ENCODE peak calls at places on chromosomes 7 and 10, in ten cellular contexts. One of them, this sample, is unnamed.

GRCh38 chr10:22716943-22717342 is 2.6 kb upstream of the PIP4K2A start:
- DNase-seq in NB4: no peak
- DNase-seq in transverse colon: no peak
- DNase-seq in OCI-LY7: no peak
- DNase-seq in colonic mucosa: no peak
- DNase-seq in Karpas-422: no peak
- DNase-seq in CD8-positive, alpha-beta T cell: no peak
- DNase-seq in fibroblast of the aortic adventitia: no peak
- DNase-seq in cardiac fibroblast: no peak
- DNase-seq in HCT116: no peak
- DNase-seq in this sample: no peak

GRCh38 chr7:47915066-47915976 is 32.9 kb downstream of the PKD1L1 start:
- DNase-seq in NB4: no peak
- DNase-seq in transverse colon: no peak
- DNase-seq in OCI-LY7: no peak
- DNase-seq in colonic mucosa: no peak
- DNase-seq in Karpas-422: no peak
- DNase-seq in CD8-positive, alpha-beta T cell: no peak
- DNase-seq in fibroblast of the aortic adventitia: peak
- DNase-seq in cardiac fibroblast: peak
- DNase-seq in HCT116: no peak
- DNase-seq in this sample: no peak

GRCh38 chr10:46560381-46560780 is 3.9 kb upstream of the GPRIN2 start:
- DNase-seq in NB4: no peak
- DNase-seq in transverse colon: peak
- DNase-seq in OCI-LY7: no peak
- DNase-seq in colonic mucosa: no peak
- DNase-seq in Karpas-422: no peak
- DNase-seq in CD8-positive, alpha-beta T cell: peak
- DNase-seq in fibroblast of the aortic adventitia: no peak
- DNase-seq in cardiac fibroblast: no peak
- DNase-seq in HCT116: no peak
- DNase-seq in this sample: no peak

GRCh38 chr7:157824819-157825121 is 488.0 kb downstream of the DNAJB6 start:
- DNase-seq in NB4: no peak
- DNase-seq in transverse colon: no peak
- DNase-seq in OCI-LY7: no peak
- DNase-seq in colonic mucosa: no peak
- DNase-seq in Karpas-422: no peak
- DNase-seq in CD8-positive, alpha-beta T cell: no peak
- DNase-seq in fibroblast of the aortic adventitia: no peak
- DNase-seq in cardiac fibroblast: no peak
- DNase-seq in HCT116: no peak
- DNase-seq in this sample: no peak

GRCh38 chr7:147651601-147652000 is 939.0 kb upstream of the C7orf33 start:
- DNase-seq in NB4: no peak
- DNase-seq in transverse colon: no peak
- DNase-seq in OCI-LY7: no peak
- DNase-seq in colonic mucosa: no peak
- DNase-seq in Karpas-422: no peak
- DNase-seq in CD8-positive, alpha-beta T cell: no peak
- DNase-seq in fibroblast of the aortic adventitia: no peak
- DNase-seq in cardiac fibroblast: no peak
- DNase-seq in HCT116: no peak
- DNase-seq in this sample: no peak

GRCh38 chr10:79059859-79060379 is 8.8 kb upstream of the ZMIZ1 start:
- DNase-seq in NB4: no peak
- DNase-seq in transverse colon: peak
- DNase-seq in OCI-LY7: no peak
- DNase-seq in colonic mucosa: peak
- DNase-seq in Karpas-422: no peak
- DNase-seq in CD8-positive, alpha-beta T cell: no peak
- DNase-seq in fibroblast of the aortic adventitia: no peak
- DNase-seq in cardiac fibroblast: no peak
- DNase-seq in HCT116: no peak
- DNase-seq in this sample: no peak

GRCh38 chr10:47350671-47351640 is 2.8 kb downstream of the RBP3 start:
- DNase-seq in NB4: no peak
- DNase-seq in transverse colon: no peak
- DNase-seq in OCI-LY7: no peak
- DNase-seq in colonic mucosa: no peak
- DNase-seq in Karpas-422: no peak
- DNase-seq in CD8-positive, alpha-beta T cell: no peak
- DNase-seq in fibroblast of the aortic adventitia: no peak
- DNase-seq in cardiac fibroblast: no peak
- DNase-seq in HCT116: no peak
- DNase-seq in this sample: no peak

GRCh38 chr7:128311003-128311402 is 32.7 kb downstream of the RBM28 start:
- DNase-seq in NB4: no peak
- DNase-seq in transverse colon: no peak
- DNase-seq in OCI-LY7: no peak
- DNase-seq in colonic mucosa: no peak
- DNase-seq in Karpas-422: no peak
- DNase-seq in CD8-positive, alpha-beta T cell: no peak
- DNase-seq in fibroblast of the aortic adventitia: no peak
- DNase-seq in cardiac fibroblast: no peak
- DNase-seq in HCT116: no peak
- DNase-seq in this sample: no peak

DNA sequence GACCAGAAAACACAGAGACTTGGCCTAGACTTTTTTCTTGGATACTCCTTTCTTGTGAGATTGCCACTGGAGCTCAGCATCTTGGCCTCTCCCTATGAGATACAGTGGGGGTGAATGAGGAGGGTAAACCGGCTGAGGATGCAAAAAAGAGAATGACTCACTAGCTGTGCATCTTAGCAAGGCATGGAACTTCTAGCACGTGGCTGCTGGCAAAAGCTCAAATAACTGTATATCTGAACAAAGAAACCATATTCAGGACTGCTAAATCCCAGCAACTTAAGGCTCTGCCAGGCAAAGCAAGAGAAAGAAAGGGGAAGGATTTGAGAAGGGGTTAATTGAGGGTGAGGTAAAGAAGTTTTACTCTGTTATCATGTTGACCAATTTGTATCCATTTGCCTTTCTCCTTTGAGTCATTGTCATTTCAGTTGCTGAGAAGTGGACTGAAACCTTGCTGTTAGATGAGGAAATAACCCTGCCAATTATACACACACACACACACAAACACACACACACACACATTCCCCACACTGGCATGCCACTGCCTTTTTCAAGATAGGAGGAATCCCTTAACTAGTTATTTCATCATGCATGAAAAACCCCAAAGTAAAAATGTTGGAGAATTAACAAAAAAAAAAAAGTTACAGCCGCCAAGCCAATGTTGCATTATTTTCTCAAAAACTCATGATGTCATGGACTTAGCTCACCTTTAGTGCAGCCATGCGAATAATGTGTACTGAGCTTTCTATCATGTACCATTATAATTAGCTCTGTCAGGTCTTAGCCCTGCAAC is 997.3 kb downstream of the LRMDA start:
- DNase-seq in NB4: no peak
- DNase-seq in transverse colon: no peak
- DNase-seq in OCI-LY7: no peak
- DNase-seq in colonic mucosa: no peak
- DNase-seq in Karpas-422: no peak
- DNase-seq in CD8-positive, alpha-beta T cell: no peak
- DNase-seq in fibroblast of the aortic adventitia: peak
- DNase-seq in cardiac fibroblast: peak
- DNase-seq in HCT116: no peak
- DNase-seq in this sample: no peak
- H3K4me3 ChIP-seq in NB4: no peak
- H3K4me3 ChIP-seq in transverse colon: no peak
- H3K4me3 ChIP-seq in OCI-LY7: no peak
- H3K4me3 ChIP-seq in colonic mucosa: no peak
- H3K4me3 ChIP-seq in Karpas-422: no peak
- H3K4me3 ChIP-seq in CD8-positive, alpha-beta T cell: no peak
- H3K4me3 ChIP-seq in fibroblast of the aortic adventitia: no peak
- H3K4me3 ChIP-seq in cardiac fibroblast: no peak
- H3K4me3 ChIP-seq in HCT116: no peak
- H3K4me3 ChIP-seq in this sample: no peak

DNA sequence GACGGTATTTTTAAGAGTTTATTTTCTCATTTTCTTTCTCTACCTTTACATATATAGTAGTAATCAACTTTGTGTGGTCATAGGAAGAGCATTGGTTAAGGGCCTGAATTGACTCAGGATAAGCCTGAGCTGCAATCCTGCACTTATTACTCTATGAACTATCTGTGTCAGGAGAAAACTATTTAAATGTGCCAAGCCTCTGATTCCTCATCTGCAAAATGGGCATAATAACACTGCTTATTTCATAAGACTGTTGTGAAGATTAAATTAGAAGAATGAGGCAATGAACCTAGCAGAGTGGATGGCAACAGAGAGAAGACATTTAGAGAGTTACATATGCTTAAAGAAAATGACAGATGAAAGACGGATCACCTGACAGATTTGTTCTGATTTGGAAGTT is 175.5 kb downstream of the RELN start:
- DNase-seq in NB4: no peak
- DNase-seq in transverse colon: no peak
- DNase-seq in OCI-LY7: no peak
- DNase-seq in colonic mucosa: no peak
- DNase-seq in Karpas-422: no peak
- DNase-seq in CD8-positive, alpha-beta T cell: no peak
- DNase-seq in fibroblast of the aortic adventitia: no peak
- DNase-seq in cardiac fibroblast: no peak
- DNase-seq in HCT116: no peak
- DNase-seq in this sample: no peak
- H3K4me3 ChIP-seq in NB4: no peak
- H3K4me3 ChIP-seq in transverse colon: no peak
- H3K4me3 ChIP-seq in OCI-LY7: no peak
- H3K4me3 ChIP-seq in colonic mucosa: no peak
- H3K4me3 ChIP-seq in Karpas-422: no peak
- H3K4me3 ChIP-seq in CD8-positive, alpha-beta T cell: no peak
- H3K4me3 ChIP-seq in fibroblast of the aortic adventitia: no peak
- H3K4me3 ChIP-seq in cardiac fibroblast: no peak
- H3K4me3 ChIP-seq in HCT116: no peak
- H3K4me3 ChIP-seq in this sample: no peak

DNA sequence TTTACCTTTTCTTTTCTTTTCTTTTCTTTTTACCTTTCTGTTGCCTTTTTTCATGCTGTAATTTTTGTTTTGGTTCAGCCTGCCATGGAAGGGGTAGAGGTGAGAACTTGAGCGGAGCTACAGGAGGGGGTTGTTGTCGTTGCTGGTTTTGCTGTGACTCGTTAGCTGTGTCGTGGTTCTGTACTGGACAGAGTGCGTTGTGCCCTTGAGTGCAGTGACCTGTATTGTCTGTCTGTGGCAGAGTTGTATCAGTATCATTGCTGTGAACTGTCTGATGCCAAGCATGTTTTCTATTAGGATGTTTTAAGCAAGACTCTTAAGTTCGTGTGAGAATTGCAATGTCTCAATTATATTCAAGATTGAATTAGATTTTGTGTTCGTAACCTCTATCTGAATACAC is 67.5 kb downstream of the TRRAP start:
- DNase-seq in NB4: no peak
- DNase-seq in transverse colon: no peak
- DNase-seq in OCI-LY7: no peak
- DNase-seq in colonic mucosa: no peak
- DNase-seq in Karpas-422: no peak
- DNase-seq in CD8-positive, alpha-beta T cell: no peak
- DNase-seq in fibroblast of the aortic adventitia: no peak
- DNase-seq in cardiac fibroblast: no peak
- DNase-seq in HCT116: no peak
- DNase-seq in this sample: no peak
- H3K4me3 ChIP-seq in NB4: no peak
- H3K4me3 ChIP-seq in transverse colon: no peak
- H3K4me3 ChIP-seq in OCI-LY7: no peak
- H3K4me3 ChIP-seq in colonic mucosa: no peak
- H3K4me3 ChIP-seq in Karpas-422: no peak
- H3K4me3 ChIP-seq in CD8-positive, alpha-beta T cell: no peak
- H3K4me3 ChIP-seq in fibroblast of the aortic adventitia: no peak
- H3K4me3 ChIP-seq in cardiac fibroblast: no peak
- H3K4me3 ChIP-seq in HCT116: no peak
- H3K4me3 ChIP-seq in this sample: no peak

GRCh38 chr10:72330059-72330426 is 24.7 kb downstream of the DNAJB12 start:
- DNase-seq in NB4: no peak
- DNase-seq in transverse colon: no peak
- DNase-seq in OCI-LY7: no peak
- DNase-seq in colonic mucosa: no peak
- DNase-seq in Karpas-422: no peak
- DNase-seq in CD8-positive, alpha-beta T cell: no peak
- DNase-seq in fibroblast of the aortic adventitia: no peak
- DNase-seq in cardiac fibroblast: no peak
- DNase-seq in HCT116: no peak
- DNase-seq in this sample: no peak

GRCh38 chr10:72328829-72329204 is 25.9 kb downstream of the DNAJB12 start:
- DNase-seq in NB4: peak
- DNase-seq in transverse colon: no peak
- DNase-seq in OCI-LY7: peak
- DNase-seq in colonic mucosa: no peak
- DNase-seq in Karpas-422: peak
- DNase-seq in CD8-positive, alpha-beta T cell: no peak
- DNase-seq in fibroblast of the aortic adventitia: no peak
- DNase-seq in cardiac fibroblast: no peak
- DNase-seq in HCT116: no peak
- DNase-seq in this sample: no peak

GRCh38 chr10:72329290-72330058 is 25.2 kb downstream of the DNAJB12 start:
- DNase-seq in NB4: peak
- DNase-seq in transverse colon: no peak
- DNase-seq in OCI-LY7: peak
- DNase-seq in colonic mucosa: no peak
- DNase-seq in Karpas-422: peak
- DNase-seq in CD8-positive, alpha-beta T cell: no peak
- DNase-seq in fibroblast of the aortic adventitia: no peak
- DNase-seq in cardiac fibroblast: no peak
- DNase-seq in HCT116: no peak
- DNase-seq in this sample: no peak

GRCh38 chr10:72331575-72332422 is 22.9 kb downstream of the DNAJB12 start:
- DNase-seq in NB4: peak
- DNase-seq in transverse colon: peak
- DNase-seq in OCI-LY7: peak
- DNase-seq in colonic mucosa: peak
- DNase-seq in Karpas-422: peak
- DNase-seq in CD8-positive, alpha-beta T cell: peak
- DNase-seq in fibroblast of the aortic adventitia: peak
- DNase-seq in cardiac fibroblast: peak
- DNase-seq in HCT116: peak
- DNase-seq in this sample: peak

DNA sequence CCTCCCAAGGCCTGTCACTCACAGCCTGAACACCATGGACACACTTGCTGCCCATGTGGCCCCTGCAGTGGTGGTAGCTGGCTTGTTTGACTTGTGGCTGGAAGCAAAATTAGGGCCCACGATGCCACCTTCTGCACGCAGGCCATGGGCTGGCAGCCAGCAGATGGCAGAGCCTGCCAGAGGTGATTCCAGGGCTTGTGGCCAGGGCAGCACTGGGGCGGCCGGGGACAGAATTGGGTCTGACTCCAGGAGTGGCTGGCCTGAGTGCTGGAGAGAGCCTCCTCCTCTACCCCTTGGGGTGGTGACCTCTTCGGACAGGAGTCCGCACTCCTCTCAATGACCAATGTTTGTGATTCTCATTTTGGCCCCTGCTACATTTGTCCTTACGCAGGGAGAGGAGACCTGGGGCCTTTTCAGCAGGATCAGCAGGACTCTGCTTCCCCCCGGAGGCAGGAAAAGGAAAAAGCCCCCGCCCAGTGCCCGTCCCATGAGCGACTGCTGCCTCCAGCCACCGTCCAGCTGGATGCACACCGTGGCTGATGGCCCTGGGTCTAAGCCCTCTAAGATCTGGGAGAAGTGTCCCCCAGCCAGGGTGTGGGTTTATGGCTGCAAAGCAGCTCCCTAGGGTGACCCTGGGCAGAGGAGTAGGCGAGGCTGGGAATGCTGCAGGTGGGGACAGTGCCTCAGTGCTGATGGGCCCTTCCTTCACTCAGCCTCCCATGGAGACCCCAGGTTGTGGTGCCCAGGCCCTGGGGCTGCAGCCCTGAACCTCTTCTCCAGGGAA is 26.5 kb downstream of the DNAJB12 start:
- DNase-seq in NB4: peak
- DNase-seq in transverse colon: peak
- DNase-seq in OCI-LY7: peak
- DNase-seq in colonic mucosa: peak
- DNase-seq in Karpas-422: peak
- DNase-seq in CD8-positive, alpha-beta T cell: no peak
- DNase-seq in fibroblast of the aortic adventitia: peak
- DNase-seq in cardiac fibroblast: peak
- DNase-seq in HCT116: no peak
- DNase-seq in this sample: no peak
- H3K4me3 ChIP-seq in NB4: no peak
- H3K4me3 ChIP-seq in transverse colon: no peak
- H3K4me3 ChIP-seq in OCI-LY7: no peak
- H3K4me3 ChIP-seq in colonic mucosa: no peak
- H3K4me3 ChIP-seq in Karpas-422: peak
- H3K4me3 ChIP-seq in CD8-positive, alpha-beta T cell: peak
- H3K4me3 ChIP-seq in fibroblast of the aortic adventitia: no peak
- H3K4me3 ChIP-seq in cardiac fibroblast: no peak
- H3K4me3 ChIP-seq in HCT116: no peak
- H3K4me3 ChIP-seq in this sample: no peak